ENCODE peak calls at places on chromosomes 12 and 14, in ten cellular contexts. Z, T, P, G, H, C, L, I, V and K are unnamed samples.
A peak's percentile ranks its signal among the peaks of the same experiment; 100 is the strongest.

GRCh38 chr14:55448146-55448614 is 7.8 kb upstream of the TBPL2 start:
- DNase-seq in Z (no peak), V (peak; percentile 89), G (peak; percentile 81), P (no peak), I (no peak), T (peak; percentile 88), C (no peak), L (peak; percentile 98), H (peak; percentile 97), K (peak; percentile 97)

GRCh38 chr12:52541709-52542108 is 11.2 kb downstream of the KRT71 start:
- DNase-seq in H (no peak), P (no peak), G (no peak), V (no peak), C (no peak), T (no peak), Z (no peak), L (no peak), I (no peak), K (no peak)

GRCh38 chr12:115541891-115542361 is 735.6 kb downstream of the MED13L start:
- DNase-seq in P (no peak), L (peak; percentile 51), V (no peak), T (no peak), Z (no peak), I (no peak), G (no peak), H (peak; percentile 75), C (no peak), K (no peak)

GRCh38 chr14:93734086-93734822 is 54.0 kb downstream of the PRIMA1 start:
- DNase-seq in P (no peak), H (no peak), L (no peak), G (peak; percentile 60), I (no peak), T (no peak), Z (no peak), C (no peak), V (no peak), K (no peak)

GRCh38 chr12:48865141-48865440 is 579 bp downstream of the RND1 start:
- DNase-seq in C (peak; percentile 31), I (no peak), L (no peak), V (no peak), P (no peak), Z (no peak), H (no peak), T (no peak), G (peak; percentile 51), K (no peak)

GRCh38 chr14:102633906-102634595 is 41.6 kb downstream of the RCOR1 start:
- DNase-seq in G (no peak), V (no peak), L (no peak), C (no peak), Z (no peak), I (no peak), T (no peak), H (no peak), P (no peak), K (no peak)

GRCh38 chr14:87566986-87567385 is 426.0 kb downstream of the GALC start:
- DNase-seq in Z (no peak), I (no peak), C (no peak), P (no peak), H (peak; percentile 64), L (peak; percentile 27), V (peak; percentile 12), G (peak; percentile 48), T (no peak), K (no peak)

GRCh38 chr14:47262801-47263200 is 412.6 kb downstream of the MDGA2 start:
- DNase-seq in C (no peak), L (no peak), H (peak; percentile 43), G (no peak), I (no peak), V (no peak), P (no peak), Z (no peak), T (no peak), K (no peak)

GRCh38 chr12:120019942-120020341 is 30.9 kb downstream of the BICDL1 start:
- DNase-seq in H (no peak), P (no peak), V (no peak), L (no peak), I (no peak), Z (no peak), C (no peak), T (no peak), G (no peak), K (no peak)

GRCh38 chr12:38776657-38777056 is 128.7 kb downstream of the CPNE8 start:
- DNase-seq in V (no peak), P (no peak), Z (no peak), G (no peak), C (no peak), L (peak; percentile 18), I (no peak), H (no peak), T (no peak), K (no peak)

GRCh38 chr12:55718020-55718419 is 2.2 kb upstream of the RDH5 start:
- DNase-seq in P (no peak), I (no peak), C (no peak), V (no peak), Z (no peak), T (no peak), L (no peak), G (no peak), H (peak; percentile 62), K (peak; percentile 85)

GRCh38 chr12:12668005-12668404 is 28.0 kb downstream of the GPR19 start:
- DNase-seq in I (no peak), P (no peak), L (no peak), T (peak; percentile 52), C (no peak), H (no peak), V (no peak), Z (no peak), G (no peak), K (no peak)

GRCh38 chr12:21065845-21066244 is 65.1 kb upstream of the SLCO1B1 start:
- DNase-seq in I (no peak), V (no peak), Z (no peak), G (peak; percentile 17), H (no peak), T (peak; percentile 40), P (no peak), L (no peak), C (no peak), K (no peak)

GRCh38 chr12:106254724-106255123 is 6.9 kb upstream of the CKAP4 start:
- DNase-seq in L (no peak), G (peak; percentile 67), Z (no peak), V (no peak), C (no peak), I (no peak), T (no peak), P (no peak), H (no peak), K (no peak)

GRCh38 chr14:37994846-37995372 is 212.8 kb upstream of the SSTR1 start:
- DNase-seq in V (no peak), Z (no peak), T (no peak), C (no peak), H (no peak), P (no peak), G (no peak), L (no peak), I (no peak), K (no peak)

GRCh38 chr12:103779410-103780092 is 61.5 kb downstream of the NT5DC3 start:
- DNase-seq in V (no peak), P (peak; percentile 89), G (no peak), I (no peak), L (no peak), T (peak; percentile 66), C (no peak), Z (no peak), H (peak; percentile 59), K (peak; percentile 66)

GRCh38 chr14:24277606-24278321 is 6.4 kb upstream of the RABGGTA start:
- DNase-seq in L (no peak), Z (no peak), C (no peak), H (no peak), I (no peak), P (peak; percentile 82), G (no peak), T (no peak), V (no peak), K (no peak)

GRCh38 chr14:57823015-57823660 is 42.8 kb downstream of the SLC35F4 start:
- DNase-seq in H (no peak), G (no peak), C (no peak), L (no peak), V (no peak), I (no peak), P (no peak), T (peak; percentile 21), Z (no peak), K (no peak)